ENCODE peak calls at places on chromosomes 5 and 9, in four cellular contexts. V, K, M and D are unnamed samples.

GRCh38 chr9:16459421-16460148 is 410.9 kb downstream of the BNC2 start:
- DNase-seq in M (no peak), K (no peak), V (no peak), D (no peak)

GRCh38 chr9:126523621-126524111 is 90.1 kb upstream of the LMX1B start:
- DNase-seq in V (no peak), M (no peak), K (no peak), D (no peak)

GRCh38 chr5:172740483-172741205 is 30.4 kb downstream of the DUSP1 start:
- DNase-seq in M (no peak), V (peak; percentile 65), K (no peak), D (no peak)

GRCh38 chr5:74154526-74154925 is 486.0 kb downstream of the ENC1 start:
- DNase-seq in M (no peak), K (no peak), V (no peak), D (no peak)

GRCh38 chr5:174146556-174146955 is 101.0 kb downstream of the NSG2 start:
- DNase-seq in M (no peak), K (no peak), V (no peak), D (no peak)

GRCh38 chr5:83422284-83422683 is 49.3 kb upstream of the VCAN start:
- DNase-seq in V (no peak), K (no peak), M (no peak), D (no peak)

GRCh38 chr9:135702002-135702721 is at the start of gene KCNT1:
- DNase-seq in K (no peak), M (no peak), V (peak; percentile 94), D (no peak)

GRCh38 chr5:120869831-120870230 is 405.7 kb downstream of the PRR16 start:
- DNase-seq in M (no peak), V (no peak), K (no peak), D (no peak)

GRCh38 chr9:96378187-96378586 is 5.3 kb downstream of the SLC35D2 start:
- DNase-seq in K (no peak), V (no peak), M (no peak), D (no peak)

GRCh38 chr9:27925815-27926214 is 352.5 kb upstream of the C9orf72 start:
- DNase-seq in K (no peak), V (no peak), M (no peak), D (no peak)

GRCh38 chr5:9877473-9877872 is 247.3 kb upstream of the TAS2R1 start:
- DNase-seq in V (no peak), K (no peak), M (no peak), D (no peak)

GRCh38 chr5:17105744-17106450 is 111.5 kb upstream of the BASP1 start:
- DNase-seq in V (no peak), K (no peak), M (no peak), D (no peak)

GRCh38 chr5:56088967-56089829 is 94.4 kb upstream of the IL6ST start:
- DNase-seq in K (peak; percentile 74), V (peak; percentile 31), M (no peak), D (peak; percentile 65)

GRCh38 chr5:103896593-103896992 is 334.0 kb upstream of the NUDT12 start:
- DNase-seq in V (no peak), K (no peak), M (no peak), D (no peak)

GRCh38 chr5:36607838-36608783 is 1.7 kb downstream of the SLC1A3 start:
- DNase-seq in M (no peak), K (no peak), V (no peak), D (no peak)

GRCh38 chr5:169781452-169782345 is 144.6 kb downstream of the DOCK2 start:
- DNase-seq in V (no peak), M (no peak), K (no peak), D (no peak)

GRCh38 chr5:173591300-173591622 is 25.2 kb downstream of the BOD1 start:
- DNase-seq in V (no peak), M (no peak), K (no peak), D (no peak)

GRCh38 chr5:126335871-126336270 is 87.3 kb upstream of the GRAMD2B start:
- DNase-seq in V (no peak), K (no peak), M (no peak), D (no peak)

GRCh38 chr9:86907346-86907745 is 40.0 kb downstream of the GAS1 start:
- DNase-seq in M (no peak), V (no peak), K (no peak), D (no peak)

GRCh38 chr9:27442464-27442863 is 81.6 kb upstream of the IFNK start:
- DNase-seq in M (no peak), K (no peak), V (no peak), D (no peak)

GRCh38 chr5:2017540-2018389 is 135.0 kb upstream of the IRX4 start:
- DNase-seq in K (no peak), M (peak; percentile 21), V (peak; percentile 38), D (peak; percentile 8)

GRCh38 chr9:137406876-137407589 is 15.9 kb downstream of the EXD3 start:
- DNase-seq in V (peak; percentile 64), K (no peak), M (peak; percentile 27), D (peak; percentile 42)

DNA sequence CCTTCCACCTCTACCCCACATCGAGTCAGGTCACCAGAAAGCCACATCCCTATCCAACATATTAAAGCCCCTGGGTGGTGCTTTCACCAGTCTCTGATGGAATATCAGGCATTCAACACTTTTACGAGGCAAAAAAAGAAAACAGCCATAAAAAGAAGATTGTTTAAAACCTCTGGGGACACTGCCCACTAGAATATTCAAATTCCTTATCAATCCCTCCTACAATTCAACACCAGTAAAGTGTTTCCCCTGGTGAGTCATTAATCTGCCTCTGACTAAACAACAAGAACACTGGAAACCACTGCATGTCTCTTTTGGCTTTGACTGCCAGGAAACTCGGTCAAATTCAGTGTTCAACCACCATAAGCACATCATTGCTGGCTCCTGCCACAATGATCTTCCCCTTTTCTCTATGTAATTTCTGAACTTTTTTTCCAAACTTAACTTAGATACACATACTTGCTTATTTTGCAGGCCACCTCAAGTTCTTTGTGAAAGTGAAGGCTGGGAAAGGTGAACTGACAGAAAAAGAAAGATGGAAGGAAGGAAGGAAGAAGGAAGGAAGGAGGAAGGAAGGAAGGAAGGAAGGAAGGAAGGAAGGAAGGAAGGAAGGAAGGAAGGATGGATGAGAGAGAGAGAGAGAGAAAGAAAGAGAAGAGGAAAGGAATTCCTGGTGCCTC is 105.3 kb downstream of the PAX5 start:
- DNase-seq in M (no peak), V (peak; percentile 53), K (peak; percentile 64), D (no peak)
- TF ChIP-seq CHD2 in M (no peak), V (no peak), K (no peak), D (no peak)

GRCh38 chr9:3008091-3008490 is 164.2 kb upstream of the PUM3 start:
- DNase-seq in K (no peak), V (no peak), M (no peak), D (peak; percentile 20)
- TF ChIP-seq CTCF in K (no peak), V (no peak), M (peak; percentile 34), D (peak; percentile 52)

DNA sequence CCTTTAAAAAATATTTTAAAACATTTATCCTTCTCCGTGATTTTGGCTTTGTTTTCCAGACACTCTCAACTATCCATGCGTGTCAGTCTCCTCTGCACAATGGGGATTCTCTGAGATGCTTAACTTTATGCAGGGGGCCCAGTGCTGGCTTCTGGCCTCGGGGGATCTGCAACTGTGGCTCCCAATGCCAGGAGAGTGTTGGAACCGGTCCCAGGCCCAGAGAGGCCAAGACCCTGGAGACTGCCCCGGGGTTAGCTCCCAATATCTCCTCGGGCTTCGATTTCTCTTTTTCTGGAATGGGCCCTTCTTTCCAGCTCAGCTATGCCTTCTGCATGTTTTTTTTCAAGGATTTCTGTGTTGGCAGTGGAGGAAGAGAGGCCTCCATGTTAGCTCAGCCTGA is 20.1 kb upstream of the SARDH start:
- DNase-seq in M (no peak), V (no peak), K (no peak), D (no peak)
- TF ChIP-seq CHD2 in M (no peak), V (no peak), K (no peak), D (no peak)

GRCh38 chr5:132180134-132180745 is 47.4 kb downstream of the P4HA2 start:
- DNase-seq in K (no peak), V (peak; percentile 69), M (no peak), D (peak; percentile 18)
- TF ChIP-seq CTCF in K (peak; percentile 69), V (peak; percentile 76), M (peak; percentile 76), D (peak; percentile 64)

DNA sequence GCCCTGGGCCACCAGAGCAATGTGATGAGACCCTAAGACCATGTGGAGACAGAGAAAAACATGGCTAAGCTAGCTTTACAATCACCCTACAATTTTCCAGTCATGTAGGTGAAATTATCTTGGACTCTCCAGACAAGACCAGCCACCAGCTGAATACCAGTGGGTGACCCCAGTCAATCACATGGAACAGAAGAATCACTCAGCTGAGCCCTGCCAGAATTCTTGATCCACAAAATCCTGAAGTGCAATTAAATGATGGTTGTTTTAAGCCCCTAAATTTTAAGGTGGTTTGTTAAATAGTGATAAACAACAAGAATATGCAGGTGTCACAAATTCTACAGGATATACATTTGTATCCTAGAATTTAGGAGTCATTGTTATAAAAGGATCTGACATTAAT is 69.5 kb upstream of the SMIM15 start:
- DNase-seq in K (no peak), M (no peak), V (no peak), D (no peak)
- TF ChIP-seq CHD2 in K (no peak), M (no peak), V (no peak), D (no peak)